ENCODE peak calls at places on chromosomes 3 and 15, in seven cellular contexts. A is glutamatergic neuron; G is fibroblast of pulmonary artery; X is AG10803; Q is activated B cell treated with CpG ODN at 0.5 μM for 24 hours; K is progenitor cell of endocrine pancreas; E is CD4-positive, alpha-beta T cell. M is an unnamed sample.

GRCh38 chr15:76150508-76150907 is 90.7 kb downstream of the TMEM266 start:
- DNase-seq in E (no peak), A (no peak), Q (no peak), X (no peak), K (no peak), G (no peak), M (no peak)

GRCh38 chr15:49134683-49135341 is 20.6 kb downstream of the COPS2 start:
- DNase-seq in G (peak; percentile 75), Q (no peak), A (no peak), X (peak; percentile 18), E (no peak), K (no peak), M (no peak)

GRCh38 chr3:59654120-59654952 is 604.5 kb upstream of the CFAP20DC start:
- DNase-seq in X (peak; percentile 54), A (no peak), E (no peak), G (no peak), Q (no peak), K (no peak), M (no peak)

GRCh38 chr15:36609793-36610192 is 30.4 kb downstream of the CDIN1 start:
- DNase-seq in G (no peak), X (no peak), A (no peak), K (no peak), Q (no peak), E (no peak), M (no peak)

GRCh38 chr15:70741677-70742293 is 21.6 kb downstream of the UACA start:
- DNase-seq in E (no peak), G (peak; percentile 53), Q (no peak), A (no peak), K (no peak), X (peak; percentile 53), M (no peak)

GRCh38 chr3:160808838-160809237 is 52.8 kb downstream of the PPM1L start:
- DNase-seq in G (no peak), X (no peak), Q (no peak), K (no peak), A (no peak), E (no peak), M (no peak)

GRCh38 chr3:59469948-59470723 is 420.3 kb upstream of the CFAP20DC start:
- DNase-seq in X (peak; percentile 3), Q (no peak), E (no peak), A (no peak), G (peak; percentile 1), K (no peak), M (no peak)

GRCh38 chr3:130379274-130379673 is 33.8 kb downstream of the COL6A5 start:
- DNase-seq in K (no peak), Q (no peak), G (no peak), X (no peak), A (no peak), E (no peak), M (no peak)

GRCh38 chr3:70308760-70309159 is 3.7 kb downstream of the MDFIC2 start:
- DNase-seq in Q (no peak), X (no peak), K (no peak), E (no peak), A (no peak), G (peak; percentile 3), M (peak; percentile 6)
- TF ChIP-seq CTCF in Q (no peak), X (no peak), K (peak; percentile 35), E (no peak), A (no peak), G (no peak), M (no peak)

DNA sequence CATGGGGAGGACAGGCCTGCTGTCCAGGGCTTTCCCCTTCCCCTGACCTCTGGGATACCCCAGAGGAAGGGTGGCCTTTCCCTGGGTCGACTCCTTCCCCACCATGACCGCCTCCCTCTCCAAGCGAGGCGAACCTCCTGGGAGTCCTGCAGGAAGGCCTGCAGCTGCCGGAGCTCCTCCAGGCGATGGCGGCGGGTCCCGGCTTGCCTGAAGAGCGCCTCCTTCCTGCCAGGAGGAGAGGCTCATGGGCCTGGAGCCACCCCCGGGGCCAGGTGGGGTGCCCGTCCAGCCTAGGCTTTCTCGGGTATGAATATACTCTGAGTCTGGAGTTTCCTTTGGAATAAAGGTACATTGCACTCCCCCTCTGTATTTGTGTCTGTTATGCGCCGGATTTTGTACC is 20.1 kb downstream of the PLA2G4B start:
- DNase-seq in X (no peak), Q (no peak), A (no peak), E (no peak), G (no peak), K (no peak), M (no peak)
- TF ChIP-seq CTCF in X (no peak), Q (no peak), A (no peak), E (no peak), G (no peak), K (no peak), M (no peak)

DNA sequence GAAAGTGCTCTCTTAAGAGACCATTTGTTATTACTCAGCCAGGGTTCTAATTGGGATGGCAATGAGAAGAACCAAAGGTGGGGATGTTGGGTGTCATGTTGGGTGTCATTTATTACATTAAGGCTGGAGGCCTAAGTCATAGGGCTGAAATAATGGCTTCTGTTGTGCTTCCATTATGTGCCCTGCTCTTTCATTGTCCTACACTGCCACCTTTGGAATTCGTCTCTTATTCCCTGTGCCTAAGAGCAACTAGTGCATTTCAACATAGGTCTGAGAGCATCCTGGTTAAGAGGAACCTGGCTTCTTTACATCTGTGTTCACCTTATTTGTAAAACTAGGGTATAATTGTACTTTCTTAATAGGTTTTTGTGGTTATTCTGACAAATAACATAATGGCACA is 32.2 kb downstream of the RIOX2 start:
- DNase-seq in X (no peak), Q (no peak), K (no peak), E (no peak), G (peak; percentile 26), A (no peak), M (no peak)
- TF ChIP-seq CTCF in X (peak; percentile 10), Q (no peak), K (no peak), E (no peak), G (no peak), A (no peak), M (no peak)

GRCh38 chr3:5806192-5806591 is 618.7 kb downstream of the EDEM1 start:
- DNase-seq in E (no peak), G (no peak), A (no peak), X (no peak), K (no peak), Q (no peak), M (no peak)
- TF ChIP-seq CTCF in E (no peak), G (no peak), A (peak; percentile 37), X (no peak), K (peak; percentile 59), Q (no peak), M (no peak)

DNA sequence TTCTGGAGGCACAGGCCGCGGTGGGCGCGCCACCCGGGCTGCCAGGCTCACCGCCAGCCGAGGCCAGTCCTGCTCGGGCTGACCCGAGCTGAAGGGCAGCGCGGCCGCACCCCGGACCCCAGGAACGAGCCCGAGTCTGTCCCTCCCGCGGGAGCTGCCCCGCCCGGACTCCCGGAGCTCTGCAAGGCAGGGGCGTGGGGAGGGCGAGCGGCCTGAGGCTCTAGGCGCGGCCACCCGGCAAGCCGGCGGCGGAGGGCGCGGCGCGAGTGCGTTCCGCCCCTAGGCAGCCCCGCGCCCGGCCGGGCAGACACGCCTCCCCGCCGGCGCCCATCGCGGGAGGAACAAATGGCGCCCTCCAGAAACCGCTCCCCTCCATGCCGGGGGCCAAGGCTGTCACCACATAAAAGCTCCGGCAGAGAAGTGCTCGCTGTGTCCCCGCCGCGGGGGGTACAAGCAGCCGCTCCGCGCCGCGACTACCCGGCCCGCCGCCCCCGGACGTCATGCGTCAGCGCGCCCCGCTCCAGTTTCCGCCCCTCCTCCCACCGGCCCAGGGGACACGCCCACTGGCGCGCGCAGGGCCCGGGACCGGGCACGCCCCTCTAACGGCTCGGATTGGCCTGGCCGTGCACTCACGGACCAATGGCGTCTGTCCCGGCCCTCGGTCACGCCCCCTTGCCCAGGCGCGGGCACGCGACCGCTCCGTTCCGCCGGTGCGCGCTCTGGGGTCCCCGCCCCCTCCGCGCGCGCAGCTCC is 483 bp upstream of the KLF13 start:
- DNase-seq in A (peak; percentile 100), Q (peak; percentile 100), E (peak; percentile 100), X (peak; percentile 97), K (peak; percentile 99), G (peak; percentile 98), M (peak; percentile 100)
- TF ChIP-seq CTCF in A (no peak), Q (no peak), E (no peak), X (no peak), K (no peak), G (no peak), M (no peak)

GRCh38 chr3:56304069-56304468 is 164.2 kb downstream of the ERC2 start:
- DNase-seq in X (no peak), E (no peak), A (no peak), G (peak; percentile 35), K (no peak), Q (no peak), M (no peak)

GRCh38 chr3:56303508-56303907 is 164.8 kb downstream of the ERC2 start:
- DNase-seq in K (no peak), E (no peak), X (peak; percentile 35), G (peak; percentile 91), Q (no peak), A (peak; percentile 62), M (peak; percentile 29)

GRCh38 chr3:56297281-56297680 is 171.0 kb downstream of the ERC2 start:
- DNase-seq in E (no peak), G (no peak), K (no peak), X (no peak), Q (no peak), A (no peak), M (no peak)

GRCh38 chr3:56302417-56302816 is 165.8 kb downstream of the ERC2 start:
- DNase-seq in G (no peak), Q (no peak), A (no peak), X (no peak), E (no peak), K (no peak), M (no peak)
- TF ChIP-seq CTCF in G (peak; percentile 43), Q (no peak), A (peak; percentile 21), X (peak; percentile 41), E (no peak), K (peak; percentile 49), M (no peak)

DNA sequence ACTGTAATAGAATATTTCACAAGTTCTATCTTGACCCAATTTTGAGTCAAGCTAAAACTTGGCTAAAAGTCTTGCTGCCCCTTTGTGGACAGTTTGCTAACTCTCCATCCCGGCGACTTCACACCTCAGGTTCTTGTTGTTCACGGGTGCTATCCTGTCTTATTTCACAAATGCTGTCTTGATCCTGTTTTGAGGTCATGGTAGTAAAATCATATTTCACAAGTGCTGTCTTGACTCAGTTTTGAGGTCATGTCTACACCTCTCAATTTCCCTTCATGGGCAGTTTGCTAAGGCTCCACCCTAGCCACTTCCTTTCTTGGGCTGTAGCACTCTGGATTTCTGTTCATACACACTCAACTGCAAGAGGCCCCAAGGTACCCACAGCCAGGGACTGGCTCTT is 45.0 kb upstream of the GK5 start:
- DNase-seq in K (no peak), X (no peak), G (no peak), E (no peak), Q (no peak), A (no peak), M (no peak)
- TF ChIP-seq CTCF in K (no peak), X (no peak), G (no peak), E (no peak), Q (no peak), A (no peak), M (no peak)

DNA sequence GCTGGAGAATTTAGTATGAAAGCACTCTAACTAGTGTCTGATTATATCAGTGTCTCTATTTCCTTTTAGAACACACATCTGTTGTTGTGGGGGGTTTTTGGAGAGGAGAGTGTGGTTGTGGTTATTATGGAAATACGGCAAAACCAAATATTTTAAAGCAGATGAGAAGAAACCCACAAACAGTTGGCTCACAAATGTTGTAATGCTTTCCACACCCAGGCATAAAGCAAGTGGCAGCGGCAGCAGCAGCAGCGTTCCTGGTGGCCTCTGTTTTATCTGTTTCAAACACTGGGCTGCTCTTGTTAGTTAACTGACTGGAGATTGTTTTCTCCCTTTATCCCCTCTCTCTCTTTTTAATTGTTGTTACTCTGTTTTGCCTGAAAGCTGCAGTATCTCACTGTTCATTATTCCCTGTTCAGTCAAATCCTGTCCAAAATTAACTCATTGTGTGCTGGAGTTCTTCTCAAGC is 1045.5 kb upstream of the NR2F2 start:
- DNase-seq in Q (no peak), K (no peak), X (peak; percentile 90), E (no peak), A (no peak), G (peak; percentile 87), M (no peak)
- TF ChIP-seq CTCF in Q (no peak), K (peak; percentile 8), X (peak; percentile 43), E (no peak), A (no peak), G (peak; percentile 43), M (no peak)